ENCODE peak calls at places on chromosomes 6 and 20, in eight cellular contexts. B, F, Z, L, M, T, P and R are unnamed samples.

GRCh38 chr6:160919713-160920112 is 71.9 kb upstream of the MAP3K4 start:
- DNase-seq in P (peak; percentile 69), L (peak; percentile 81), B (no peak), M (peak; percentile 93), F (no peak), T (no peak), Z (no peak), R (peak; percentile 84)

GRCh38 chr20:18632196-18632789 is 44.4 kb downstream of the DTD1 start:
- DNase-seq in M (peak; percentile 79), B (peak; percentile 33), Z (no peak), T (peak; percentile 68), F (peak; percentile 39), L (peak; percentile 57), P (peak; percentile 32), R (no peak)

GRCh38 chr20:38139919-38140753 is 24.9 kb downstream of the TGM2 start:
- DNase-seq in B (no peak), F (peak; percentile 38), M (no peak), Z (no peak), P (no peak), T (no peak), L (peak; percentile 11), R (no peak)

GRCh38 chr20:63091901-63092659 is 85.3 kb upstream of the BHLHE23 start:
- DNase-seq in L (no peak), B (no peak), M (no peak), T (peak; percentile 5), P (no peak), Z (no peak), F (no peak), R (no peak)

GRCh38 chr6:4914412-4915159 is 89.3 kb downstream of the RPP40 start:
- DNase-seq in Z (no peak), F (no peak), P (no peak), B (no peak), M (peak; percentile 64), L (peak; percentile 83), T (no peak), R (peak; percentile 31)

GRCh38 chr6:170085475-170086401 is 205.1 kb downstream of the DLL1 start:
- DNase-seq in Z (no peak), L (no peak), M (no peak), F (no peak), B (no peak), T (no peak), P (no peak), R (no peak)

GRCh38 chr6:134593887-134594286 is 276.0 kb upstream of the SGK1 start:
- DNase-seq in B (no peak), P (no peak), M (no peak), Z (peak; percentile 45), L (no peak), F (no peak), T (no peak), R (no peak)

GRCh38 chr20:43691928-43692524 is 25.1 kb downstream of the MYBL2 start:
- DNase-seq in F (peak; percentile 13), M (peak; percentile 60), B (peak; percentile 37), T (no peak), Z (no peak), L (peak; percentile 25), P (no peak), R (no peak)

GRCh38 chr6:27672113-27672799 is 199.4 kb upstream of the ZNF184 start:
- DNase-seq in M (peak; percentile 37), L (peak; percentile 83), Z (no peak), T (peak; percentile 47), P (no peak), B (no peak), F (peak; percentile 93), R (no peak)